ENCODE peak calls at places on chromosomes 16 and 17, in nine cellular contexts. W is tibial artery, E is endothelial cell, K is cardiac fibroblast, S is neural progenitor cell, M is ovary, C is heart right ventricle, X is dorsolateral prefrontal cortex, I is Panc1. B is an unnamed sample.

GRCh38 chr16:14538604-14539003 is 91.5 kb downstream of the PARN start:
- DNase-seq in W (no peak), E (no peak), K (no peak), S (no peak), M (no peak), C (no peak), X (no peak), I (no peak), B (no peak)

GRCh38 chr17:49132699-49133364 is at the start of gene B4GALNT2:
- DNase-seq in W (no peak), E (peak), K (no peak), S (peak), M (no peak), C (no peak), X (no peak), I (no peak), B (no peak)

GRCh38 chr17:7355053-7355452 is at the start of gene TMEM95:
- DNase-seq in W (no peak), E (no peak), K (peak), S (no peak), M (peak), C (peak), X (peak), I (no peak), B (no peak)

GRCh38 chr16:29738514-29738913 is 7.3 kb downstream of the C16orf54 start:
- DNase-seq in W (no peak), E (no peak), K (no peak), S (no peak), M (no peak), C (no peak), X (no peak), I (no peak), B (no peak)

GRCh38 chr16:53099318-53100130 is 44.7 kb downstream of the CHD9 start:
- DNase-seq in W (peak), E (peak), K (peak), S (peak), M (peak), C (peak), X (peak), I (no peak), B (peak)

GRCh38 chr16:47045023-47045422 is 71.5 kb upstream of the DNAJA2 start:
- DNase-seq in W (no peak), E (no peak), K (peak), S (no peak), M (no peak), C (no peak), X (no peak), I (no peak), B (no peak)

GRCh38 chr17:10149573-10150399 is 48.6 kb downstream of the GAS7 start:
- DNase-seq in W (no peak), E (no peak), K (peak), S (no peak), M (no peak), C (no peak), X (no peak), I (no peak), B (peak)

GRCh38 chr17:78412403-78412802 is 34.0 kb downstream of the PGS1 start:
- DNase-seq in W (no peak), E (no peak), K (peak), S (peak), M (no peak), C (no peak), X (no peak), I (no peak), B (no peak)

GRCh38 chr17:58277726-58278595 is 2.8 kb downstream of the MPO start:
- DNase-seq in W (no peak), E (no peak), K (no peak), S (no peak), M (no peak), C (no peak), X (no peak), I (no peak), B (no peak)

GRCh38 chr17:58275417-58275816 is 5.3 kb downstream of the MPO start:
- DNase-seq in W (no peak), E (no peak), K (no peak), S (no peak), M (no peak), C (no peak), X (no peak), I (no peak), B (no peak)

GRCh38 chr17:58278661-58279015 is 2.1 kb downstream of the MPO start:
- DNase-seq in W (no peak), E (no peak), K (peak), S (no peak), M (no peak), C (peak), X (no peak), I (no peak), B (no peak)

GRCh38 chr17:58277107-58277506 is 3.6 kb downstream of the MPO start:
- DNase-seq in W (no peak), E (no peak), K (peak), S (peak), M (no peak), C (no peak), X (no peak), I (no peak), B (no peak)

DNA sequence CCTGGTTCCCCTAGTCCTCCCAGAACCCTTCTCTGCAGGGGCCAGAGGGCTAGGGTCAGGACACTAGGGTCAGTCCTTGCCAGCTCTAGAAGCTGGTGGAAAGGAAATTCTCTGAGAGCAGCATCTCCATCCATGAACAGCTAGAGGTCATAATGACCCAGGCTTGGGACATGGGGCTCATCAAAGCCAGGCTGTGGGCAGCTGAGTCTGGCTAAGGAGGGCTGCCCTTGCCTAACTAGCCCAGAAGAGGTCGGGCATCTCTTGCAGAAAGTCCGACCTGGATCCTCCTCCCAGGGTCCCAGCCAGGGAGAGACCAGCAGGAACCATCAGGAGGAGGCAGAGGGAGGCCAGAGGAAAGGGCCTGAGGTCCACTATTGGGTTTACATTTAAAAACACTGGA is 4.3 kb downstream of the MPO start:
- DNase-seq in W (no peak), E (no peak), K (no peak), S (no peak), M (no peak), C (no peak), X (no peak), I (no peak), B (no peak)
- TF ChIP-seq CTCF in W (no peak), E (no peak), K (no peak), S (no peak), M (no peak), C (no peak), X (no peak), I (no peak), B (no peak)

GRCh38 chr17:12998461-12998860 is 19.4 kb downstream of the ELAC2 start:
- DNase-seq in W (peak), E (no peak), K (no peak), S (no peak), M (no peak), C (no peak), X (no peak), I (no peak), B (no peak)
- TF ChIP-seq CTCF in W (no peak), E (no peak), K (no peak), S (no peak), M (no peak), C (no peak), X (no peak), I (no peak), B (no peak)

DNA sequence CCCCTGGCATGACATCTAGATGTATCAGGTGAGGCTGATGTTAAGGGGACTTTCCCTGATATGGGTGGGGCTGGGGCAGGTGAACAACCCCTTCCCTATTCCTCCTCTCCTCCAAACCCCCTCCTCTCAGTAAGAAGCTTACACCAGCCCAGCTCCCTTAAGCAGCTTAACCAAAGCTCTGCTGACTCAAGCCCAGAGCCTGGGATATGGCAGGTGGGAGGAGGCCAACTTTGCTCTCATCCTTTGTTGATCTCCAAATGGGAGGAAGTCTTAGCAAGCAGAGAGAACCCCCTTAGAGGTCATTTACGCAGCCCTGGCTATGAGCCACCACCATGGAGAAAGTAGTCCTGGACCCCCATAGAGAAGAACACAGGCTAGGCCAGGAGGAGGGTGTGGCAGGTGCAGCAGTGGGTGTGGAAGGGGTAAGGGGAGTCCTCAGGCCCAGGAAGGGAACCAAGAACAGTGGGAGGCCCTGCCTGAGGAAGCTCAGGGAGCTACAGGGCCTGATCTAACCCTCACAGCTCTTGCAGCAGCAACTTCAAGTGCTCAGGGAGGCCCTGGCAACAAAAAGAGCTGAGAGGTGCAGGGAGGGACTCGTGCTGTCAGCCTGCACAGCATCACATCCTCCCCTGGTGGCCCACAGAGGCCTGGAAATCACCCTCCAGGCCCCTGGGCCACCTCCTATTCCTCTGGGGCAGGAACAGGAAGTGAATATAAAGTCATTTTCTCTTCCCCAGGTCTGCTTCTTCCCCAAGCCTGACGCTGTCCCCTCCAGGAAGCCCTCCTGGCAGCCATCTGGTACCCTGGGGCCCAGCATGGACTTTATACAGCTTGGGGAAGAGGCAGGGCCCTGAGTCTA is 2.9 kb downstream of the UNC119 start:
- DNase-seq in W (no peak), E (no peak), K (no peak), S (peak), M (no peak), C (no peak), X (no peak), I (no peak), B (no peak)
- TF ChIP-seq CTCF in W (no peak), E (no peak), K (no peak), S (no peak), M (no peak), C (no peak), X (no peak), I (no peak), B (no peak)

GRCh38 chr17:14048169-14048568 is 21.1 kb upstream of the COX10 start:
- DNase-seq in W (no peak), E (no peak), K (no peak), S (peak), M (no peak), C (no peak), X (no peak), I (no peak), B (no peak)
- TF ChIP-seq CTCF in W (no peak), E (peak), K (peak), S (peak), M (no peak), C (no peak), X (no peak), I (peak), B (peak)

GRCh38 chr16:48537909-48538745 is 71.9 kb downstream of the N4BP1 start:
- DNase-seq in W (peak), E (no peak), K (peak), S (no peak), M (peak), C (peak), X (no peak), I (no peak), B (no peak)

GRCh38 chr16:48539485-48540221 is 70.3 kb downstream of the N4BP1 start:
- DNase-seq in W (no peak), E (no peak), K (no peak), S (no peak), M (no peak), C (no peak), X (no peak), I (no peak), B (no peak)

GRCh38 chr16:48540222-48540900 is 69.6 kb downstream of the N4BP1 start:
- DNase-seq in W (no peak), E (no peak), K (no peak), S (no peak), M (no peak), C (no peak), X (no peak), I (no peak), B (no peak)

GRCh38 chr16:48537275-48537674 is 72.7 kb downstream of the N4BP1 start:
- DNase-seq in W (no peak), E (no peak), K (no peak), S (no peak), M (no peak), C (no peak), X (no peak), I (no peak), B (no peak)

GRCh38 chr16:48538746-48539484 is 71.1 kb downstream of the N4BP1 start:
- DNase-seq in W (no peak), E (peak), K (no peak), S (peak), M (no peak), C (no peak), X (no peak), I (no peak), B (no peak)
- TF ChIP-seq CTCF in W (no peak), E (no peak), K (peak), S (peak), M (no peak), C (peak), X (peak), I (no peak), B (peak)

GRCh38 chr16:56352351-56353053 is 72.8 kb downstream of the AMFR start:
- DNase-seq in W (peak), E (no peak), K (no peak), S (no peak), M (peak), C (no peak), X (no peak), I (no peak), B (no peak)
- TF ChIP-seq CTCF in W (no peak), E (no peak), K (no peak), S (no peak), M (no peak), C (no peak), X (no peak), I (no peak), B (no peak)

GRCh38 chr16:58152246-58152868 is 23.2 kb upstream of the CFAP20 start:
- DNase-seq in W (no peak), E (no peak), K (no peak), S (no peak), M (no peak), C (no peak), X (no peak), I (no peak), B (no peak)
- TF ChIP-seq CTCF in W (no peak), E (no peak), K (no peak), S (no peak), M (no peak), C (no peak), X (no peak), I (no peak), B (no peak)

B was measured in HFFc6.